ENCODE peak calls at places on chromosomes 12 and 14, in four cellular contexts. I is H1, Z is mesenchymal stem cell, B is neuronal stem cell. Q is an unnamed sample.

GRCh38 chr14:74838141-74838540 is 37.8 kb downstream of the PROX2 start:
- DNase-seq in I (no peak), Z (peak), B (no peak), Q (no peak)

GRCh38 chr12:112252184-112252583 is 126.8 kb downstream of the TRAFD1 start:
- DNase-seq in I (no peak), Z (peak), B (no peak), Q (no peak)

GRCh38 chr14:66850258-66850897 is 338.9 kb upstream of the GARIN2 start:
- DNase-seq in I (no peak), Z (no peak), B (no peak), Q (no peak)

GRCh38 chr12:119601877-119602536 is 8.4 kb downstream of the TMEM233 start:
- DNase-seq in I (no peak), Z (no peak), B (no peak), Q (no peak)

GRCh38 chr12:28424965-28425364 is 234.7 kb downstream of the CCDC91 start:
- DNase-seq in I (no peak), Z (peak), B (no peak), Q (no peak)

GRCh38 chr12:120413901-120414695 is 23.8 kb upstream of the COX6A1 start:
- DNase-seq in I (peak), Z (no peak), B (peak), Q (peak)

GRCh38 chr14:91142214-91142668 is 28.4 kb downstream of the DGLUCY start:
- DNase-seq in I (no peak), Z (no peak), B (no peak), Q (no peak)

GRCh38 chr14:51626185-51626584 is 25.5 kb upstream of the FRMD6 start:
- DNase-seq in I (no peak), Z (no peak), B (no peak), Q (no peak)

GRCh38 chr12:26240329-26240815 is 45.0 kb downstream of the SSPN start:
- DNase-seq in I (no peak), Z (no peak), B (no peak), Q (no peak)

GRCh38 chr14:78697341-78697740 is 527.2 kb downstream of the NRXN3 start:
- DNase-seq in I (no peak), Z (peak), B (no peak), Q (no peak)

GRCh38 chr12:24081581-24081980 is 132.1 kb upstream of the SOX5 start:
- DNase-seq in I (no peak), Z (no peak), B (no peak), Q (no peak)

GRCh38 chr12:71159260-71159659 is 1.5 kb upstream of the TSPAN8 start:
- DNase-seq in I (no peak), Z (no peak), B (no peak), Q (no peak)

GRCh38 chr12:75893758-75894157 is 137.8 kb downstream of the PHLDA1 start:
- DNase-seq in I (no peak), Z (no peak), B (no peak), Q (no peak)

GRCh38 chr12:110253176-110253575 is 27.9 kb upstream of the ATP2A2 start:
- DNase-seq in I (no peak), Z (peak), B (no peak), Q (peak)

GRCh38 chr12:19220861-19221466 is 91.4 kb downstream of the PLEKHA5 start:
- DNase-seq in I (no peak), Z (no peak), B (no peak), Q (no peak)

GRCh38 chr12:130961921-130962326 is 8.2 kb downstream of the ADGRD1 start:
- DNase-seq in I (no peak), Z (no peak), B (no peak), Q (no peak)

GRCh38 chr14:95683793-95684192 is 2.4 kb upstream of the TCL1B start:
- DNase-seq in I (no peak), Z (no peak), B (no peak), Q (peak)

GRCh38 chr12:83016226-83016835 is 329.6 kb downstream of the TMTC2 start:
- DNase-seq in I (no peak), Z (peak), B (no peak), Q (no peak)

GRCh38 chr12:105676694-105677093 is 346.2 kb downstream of the C12orf75 start:
- DNase-seq in I (no peak), Z (no peak), B (no peak), Q (no peak)

GRCh38 chr12:100154472-100155247 is 12.0 kb upstream of the BLTP3B start:
- DNase-seq in I (peak), Z (peak), B (peak), Q (peak)

GRCh38 chr14:50594577-50595316 is 34.8 kb downstream of the ATL1 start:
- DNase-seq in I (no peak), Z (no peak), B (no peak), Q (no peak)

GRCh38 chr12:70822431-70822830 is 98.1 kb downstream of the PTPRR start:
- DNase-seq in I (no peak), Z (no peak), B (no peak), Q (no peak)

GRCh38 chr14:56959869-56960268 is 149.6 kb upstream of the OTX2 start:
- DNase-seq in I (no peak), Z (no peak), B (no peak), Q (no peak)

DNA sequence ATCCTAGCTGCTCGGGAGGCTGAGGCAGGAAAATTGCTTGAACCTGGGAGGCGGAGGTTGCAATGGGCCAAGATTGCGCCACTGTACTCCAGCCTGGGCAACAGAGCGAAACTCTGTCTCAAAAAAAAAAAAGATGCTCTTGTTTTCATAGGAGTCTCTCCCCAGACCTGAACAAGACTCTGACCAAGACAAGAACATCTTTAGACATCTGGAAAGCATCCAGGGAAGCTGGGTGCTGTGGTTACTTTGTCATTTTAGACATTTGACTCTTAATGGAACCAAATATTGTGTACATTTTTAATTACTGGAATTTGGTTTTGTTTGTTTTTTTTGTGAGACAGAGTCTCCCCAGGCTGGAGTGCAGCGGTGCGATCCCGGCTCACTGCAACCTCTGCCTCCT is 21.1 kb upstream of the ATF1 start:
- DNase-seq in I (no peak), Z (no peak), B (no peak), Q (no peak)
- H2BK12ac ChIP-seq in I (no peak), Z (no peak), B (no peak), Q (no peak)

GRCh38 chr12:6201775-6202292 is 1.6 kb downstream of the CD9 start:
- DNase-seq in I (no peak), Z (no peak), B (no peak), Q (no peak)

GRCh38 chr12:6199211-6199530 is 1.0 kb upstream of the CD9 start:
- DNase-seq in I (no peak), Z (no peak), B (no peak), Q (no peak)

GRCh38 chr12:6199531-6200265 is 502 bp upstream of the CD9 start:
- DNase-seq in I (no peak), Z (peak), B (no peak), Q (peak)

GRCh38 chr12:6201199-6201608 is 1.0 kb downstream of the CD9 start:
- DNase-seq in I (no peak), Z (no peak), B (no peak), Q (peak)

DNA sequence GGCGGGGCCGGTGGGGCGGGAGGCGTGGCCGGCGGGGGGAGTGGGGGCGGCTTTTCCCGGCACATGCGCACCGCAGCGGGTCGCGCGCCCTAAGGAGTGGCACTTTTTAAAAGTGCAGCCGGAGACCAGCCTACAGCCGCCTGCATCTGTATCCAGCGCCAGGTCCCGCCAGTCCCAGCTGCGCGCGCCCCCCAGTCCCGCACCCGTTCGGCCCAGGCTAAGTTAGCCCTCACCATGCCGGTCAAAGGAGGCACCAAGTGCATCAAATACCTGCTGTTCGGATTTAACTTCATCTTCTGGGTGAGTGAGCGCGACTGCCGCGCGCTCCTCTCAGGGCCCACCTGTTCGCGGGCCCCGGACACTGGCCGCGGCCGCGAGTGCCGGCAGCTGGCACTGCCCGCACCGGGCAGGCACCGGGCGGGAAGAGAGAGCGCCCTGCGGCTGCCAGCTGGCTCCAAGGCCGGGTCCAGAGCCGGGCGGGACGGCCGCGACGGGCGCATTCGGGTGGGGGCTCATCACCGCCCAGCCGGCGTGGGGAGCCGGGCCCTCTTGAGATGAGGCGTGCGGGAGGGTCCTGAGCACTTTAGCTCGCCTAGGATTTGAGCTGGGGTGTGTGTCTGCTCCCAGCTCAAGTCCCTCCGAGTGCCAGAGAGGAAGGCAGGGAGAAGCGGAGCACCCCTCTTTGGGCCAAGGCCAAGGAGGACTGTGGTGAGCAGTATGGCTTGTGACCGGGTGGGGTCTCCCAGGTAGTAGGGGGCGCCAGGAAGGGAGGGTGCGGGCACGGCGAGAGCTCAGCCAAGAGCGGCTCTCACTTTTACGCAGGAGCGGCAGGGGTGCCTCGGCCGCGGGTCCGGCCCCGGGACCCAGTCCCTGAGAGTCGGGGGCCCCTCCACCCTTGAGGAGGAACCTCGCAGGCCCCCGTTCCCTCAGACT is at the start of gene CD9:
- DNase-seq in I (no peak), Z (peak), B (no peak), Q (peak)
- H2BK12ac ChIP-seq in I (no peak), Z (no peak), B (no peak), Q (no peak)

GRCh38 chr14:104983231-104983721 is 2.3 kb upstream of the CLBA1 start:
- DNase-seq in I (no peak), Z (no peak), B (no peak), Q (peak)

GRCh38 chr14:104982548-104983230 is 2.9 kb upstream of the CLBA1 start:
- DNase-seq in I (no peak), Z (no peak), B (no peak), Q (no peak)

GRCh38 chr14:104986487-104987164 is 1.0 kb downstream of the CLBA1 start:
- DNase-seq in I (no peak), Z (no peak), B (no peak), Q (peak)

GRCh38 chr14:104985675-104986486 is at the start of gene CLBA1:
- DNase-seq in I (no peak), Z (peak), B (peak), Q (peak)

DNA sequence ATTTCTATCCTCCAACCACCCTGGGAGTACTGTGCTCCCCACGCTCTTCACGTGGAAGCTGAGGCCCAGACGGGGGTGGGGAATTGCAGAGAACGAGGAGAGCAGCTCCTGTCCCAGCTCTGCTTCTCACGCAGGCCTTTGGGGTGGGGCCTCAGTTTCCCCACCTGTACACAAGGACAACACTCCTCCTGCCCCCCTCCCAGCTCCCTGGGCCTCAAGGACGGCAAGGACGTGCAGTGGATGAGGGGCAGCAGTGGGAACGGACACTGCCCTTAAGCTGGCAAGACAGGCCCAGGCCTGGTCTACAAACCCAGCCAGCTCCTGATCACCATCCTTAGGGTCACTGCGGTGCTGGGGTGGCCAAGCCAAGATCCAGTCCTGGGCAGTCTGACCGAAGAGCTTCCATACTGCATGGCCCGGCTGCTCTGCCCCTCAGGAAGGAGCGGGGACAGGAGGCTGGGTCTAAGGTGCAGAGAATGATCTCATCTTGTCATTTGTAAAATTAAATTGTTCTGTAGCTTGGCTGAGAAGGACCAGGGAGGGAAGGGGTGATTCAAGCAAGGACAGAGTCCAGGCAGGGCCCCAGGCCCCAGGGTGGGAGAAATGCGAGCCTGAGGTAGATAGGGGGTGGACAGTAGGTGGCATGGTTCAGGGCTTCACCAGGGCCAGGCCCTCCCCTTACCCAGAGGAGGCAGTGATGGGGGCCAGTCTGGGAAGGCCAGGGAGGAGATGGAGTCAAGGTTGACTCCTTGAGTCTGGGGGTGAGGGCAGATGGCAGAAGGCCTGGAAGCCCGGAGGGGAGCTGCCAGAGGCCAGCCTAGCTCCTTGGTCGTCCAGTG is 1.3 kb upstream of the CLBA1 start:
- DNase-seq in I (no peak), Z (no peak), B (no peak), Q (no peak)
- H2BK12ac ChIP-seq in I (peak), Z (peak), B (peak), Q (no peak)

DNA sequence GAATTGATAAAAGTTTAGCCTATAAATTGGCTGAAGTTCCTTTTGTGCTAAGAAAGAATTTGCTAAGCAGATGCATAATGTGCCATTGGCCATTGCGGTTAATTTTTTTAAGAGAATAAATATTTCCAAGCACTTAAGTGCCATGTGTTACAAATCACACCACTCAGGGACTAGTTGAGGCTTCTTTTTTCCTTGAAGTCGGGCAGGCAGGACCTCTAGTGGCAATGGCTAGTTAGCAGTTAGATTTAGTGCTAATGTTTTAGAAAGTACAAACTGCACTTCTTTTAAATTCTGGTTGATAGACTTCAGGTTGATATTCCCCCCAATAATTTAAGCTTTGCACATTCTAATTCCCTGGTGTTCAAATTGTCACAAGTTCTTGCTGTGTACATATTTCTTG is 294.3 kb downstream of the APAF1 start:
- DNase-seq in I (no peak), Z (peak), B (peak), Q (no peak)
- H2BK12ac ChIP-seq in I (no peak), Z (no peak), B (no peak), Q (no peak)

DNA sequence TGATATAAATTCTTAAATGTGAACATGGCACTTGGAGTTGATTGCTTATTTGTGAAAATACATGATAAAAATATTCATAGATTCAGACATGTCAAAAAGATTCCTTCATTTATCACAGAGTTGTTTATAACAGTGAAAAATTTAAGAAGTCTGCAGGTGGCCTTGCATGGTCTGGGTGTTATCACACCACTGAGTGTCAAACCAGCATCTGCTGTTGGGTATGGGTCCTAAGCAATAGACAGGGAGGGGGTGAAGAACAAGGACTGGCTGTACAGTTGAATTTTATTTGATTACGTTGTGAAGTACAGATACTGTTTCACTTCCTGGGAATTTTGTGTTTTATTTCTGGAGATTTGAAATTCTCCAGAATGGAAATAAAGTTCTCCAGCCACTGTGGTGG is 180.4 kb upstream of the HIF1A start:
- DNase-seq in I (no peak), Z (no peak), B (no peak), Q (no peak)
- H2BK12ac ChIP-seq in I (no peak), Z (no peak), B (no peak), Q (no peak)

GRCh38 chr12:47825239-47825639 is 5.5 kb upstream of the HDAC7 start:
- DNase-seq in I (no peak), Z (no peak), B (no peak), Q (no peak)
- H2BK12ac ChIP-seq in I (peak), Z (no peak), B (peak), Q (no peak)

GRCh38 chr14:92513966-92514843 is 624 bp downstream of the RIN3 start:
- DNase-seq in I (no peak), Z (peak), B (no peak), Q (peak)
- H2BK12ac ChIP-seq in I (no peak), Z (peak), B (no peak), Q (no peak)

DNA sequence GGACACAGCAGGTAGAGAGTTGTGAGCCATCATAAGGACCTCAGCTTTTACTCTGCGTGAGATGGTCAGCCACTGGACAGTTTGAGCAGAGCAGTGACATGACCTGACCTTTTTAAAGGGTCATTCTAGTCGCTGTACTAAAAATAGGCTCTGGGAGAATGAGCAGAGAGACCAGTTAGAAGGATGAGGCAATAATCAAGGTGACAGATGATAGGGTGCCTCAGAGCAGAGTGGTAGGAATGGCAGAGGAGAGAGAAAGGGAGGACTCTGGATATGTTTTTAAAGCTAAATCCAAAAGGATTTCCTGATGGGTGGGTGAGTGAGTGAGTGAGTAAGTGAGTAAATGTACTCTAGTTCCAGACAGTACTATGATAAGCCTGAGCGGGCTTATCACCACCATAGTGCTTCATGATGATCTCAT is 83.6 kb upstream of the ARHGAP5 start:
- DNase-seq in I (no peak), Z (peak), B (no peak), Q (no peak)
- H2BK12ac ChIP-seq in I (no peak), Z (peak), B (no peak), Q (no peak)

GRCh38 chr14:103735815-103736545 is 20.4 kb downstream of the ZFYVE21 start:
- DNase-seq in I (no peak), Z (no peak), B (no peak), Q (no peak)

GRCh38 chr14:103736546-103737431 is 21.2 kb downstream of the ZFYVE21 start:
- DNase-seq in I (no peak), Z (no peak), B (no peak), Q (no peak)

GRCh38 chr14:103735022-103735421 is 19.4 kb downstream of the ZFYVE21 start:
- DNase-seq in I (no peak), Z (no peak), B (no peak), Q (no peak)

GRCh38 chr14:103734081-103734888 is 18.7 kb downstream of the ZFYVE21 start:
- DNase-seq in I (no peak), Z (no peak), B (no peak), Q (no peak)

DNA sequence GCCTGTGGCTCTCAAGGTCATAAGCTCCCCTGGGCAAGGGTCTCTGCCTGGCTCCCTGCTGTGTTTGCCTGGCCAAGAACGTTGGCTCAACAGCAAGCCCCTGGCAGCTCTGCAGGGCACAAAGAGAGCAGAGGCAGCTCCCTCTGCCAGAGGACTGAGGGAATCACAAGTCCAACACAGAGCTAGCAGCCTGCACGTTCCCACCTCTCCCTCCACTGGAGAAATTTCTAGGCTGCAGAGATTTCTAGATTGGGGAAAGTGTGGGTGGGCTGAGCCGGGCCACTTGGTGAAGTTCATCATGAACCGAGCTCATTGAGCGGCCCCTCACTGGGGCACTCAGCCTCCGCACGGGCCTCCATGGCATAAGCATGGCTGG is 19.8 kb downstream of the ZFYVE21 start:
- DNase-seq in I (no peak), Z (no peak), B (no peak), Q (no peak)
- H2BK12ac ChIP-seq in I (no peak), Z (no peak), B (no peak), Q (no peak)

GRCh38 chr14:72600551-72601330 is 293.2 kb downstream of the DPF3 start:
- DNase-seq in I (no peak), Z (no peak), B (no peak), Q (no peak)
- H2BK12ac ChIP-seq in I (peak), Z (peak), B (no peak), Q (no peak)

Q was measured in H9.